ENCODE peak calls at places on chromosomes 6 and 20, in five cellular contexts. K is neural crest cell, T is NCI-H1436, P is T-cell, M is GM13976. F is an unnamed sample.
A peak's percentile ranks its signal among the peaks of the same experiment; 100 is the strongest.

GRCh38 chr6:43781941-43782704 is 12.1 kb downstream of the VEGFA start:
- DNase-seq in K (no peak), T (no peak), P (no peak), M (no peak), F (no peak)

GRCh38 chr20:2468581-2469407 is 1.8 kb downstream of the SNRPB start:
- DNase-seq in K (no peak), T (no peak), P (no peak), M (no peak), F (no peak)

GRCh38 chr6:122553697-122554096 is 56.5 kb upstream of the PKIB start:
- DNase-seq in K (no peak), T (no peak), P (no peak), M (no peak), F (no peak)

GRCh38 chr20:1686151-1686748 is 28.7 kb upstream of the SIRPG start:
- DNase-seq in K (no peak), T (no peak), P (no peak), M (no peak), F (no peak)

GRCh38 chr6:119647309-119647708 is 297.7 kb upstream of the MAN1A1 start:
- DNase-seq in K (no peak), T (no peak), P (no peak), M (no peak), F (no peak)

GRCh38 chr6:107414246-107414645 is 45.1 kb downstream of the PDSS2 start:
- DNase-seq in K (no peak), T (no peak), P (no peak), M (no peak), F (no peak)

GRCh38 chr20:49747707-49748524 is 34.2 kb upstream of the B4GALT5 start:
- DNase-seq in K (no peak), T (no peak), P (no peak), M (no peak), F (no peak)

GRCh38 chr6:75081920-75082319 is 123.9 kb downstream of the COL12A1 start:
- DNase-seq in K (no peak), T (no peak), P (no peak), M (no peak), F (no peak)

GRCh38 chr6:157714153-157714490 is 108.9 kb upstream of the SNX9 start:
- DNase-seq in K (no peak), T (no peak), P (no peak), M (no peak), F (no peak)

GRCh38 chr20:12237772-12238171 is 320.1 kb downstream of the BTBD3 start:
- DNase-seq in K (no peak), T (no peak), P (no peak), M (no peak), F (no peak)

GRCh38 chr20:10179574-10180298 is 38.9 kb upstream of the SNAP25 start:
- DNase-seq in K (peak; percentile 5), T (no peak), P (no peak), M (no peak), F (no peak)

GRCh38 chr20:63260943-63261807 is 6.9 kb upstream of the NKAIN4 start:
- DNase-seq in K (no peak), T (no peak), P (no peak), M (no peak), F (no peak)

GRCh38 chr20:57346477-57346876 is 4.6 kb upstream of the RAE1 start:
- DNase-seq in K (peak; percentile 87), T (peak; percentile 45), P (peak; percentile 66), M (peak; percentile 51), F (peak; percentile 89)

GRCh38 chr6:37576336-37576737 is 76.6 kb upstream of the CCDC167 start:
- DNase-seq in K (no peak), T (no peak), P (no peak), M (no peak), F (peak; percentile 75)

GRCh38 chr6:40543133-40543532 is 44.0 kb downstream of the LRFN2 start:
- DNase-seq in K (no peak), T (no peak), P (no peak), M (no peak), F (peak; percentile 38)

GRCh38 chr6:41695825-41696224 is 39.6 kb downstream of the TFEB start:
- DNase-seq in K (no peak), T (no peak), P (no peak), M (no peak), F (no peak)

GRCh38 chr6:20946037-20946436 is 411.8 kb downstream of the CDKAL1 start:
- DNase-seq in K (no peak), T (no peak), P (no peak), M (peak; percentile 40), F (peak; percentile 21)

GRCh38 chr6:90466191-90466940 is 120.5 kb downstream of the MAP3K7 start:
- DNase-seq in K (no peak), T (no peak), P (no peak), M (no peak), F (peak; percentile 46)

GRCh38 chr20:1881240-1881835 is 13.9 kb upstream of the SIRPA start:
- DNase-seq in K (no peak), T (no peak), P (no peak), M (no peak), F (no peak)

GRCh38 chr6:4616311-4616710 is 159.9 kb upstream of the CDYL start:
- DNase-seq in K (no peak), T (no peak), P (no peak), M (no peak), F (no peak)

GRCh38 chr6:157650261-157650640 is 172.8 kb upstream of the SNX9 start:
- DNase-seq in K (no peak), T (no peak), P (no peak), M (no peak), F (no peak)

GRCh38 chr20:25007491-25008305 is 15.1 kb upstream of the APMAP start:
- DNase-seq in K (no peak), T (no peak), P (no peak), M (no peak), F (no peak)

GRCh38 chr6:8131265-8131897 is 29.0 kb upstream of the EEF1E1 start:
- DNase-seq in K (peak; percentile 72), T (peak; percentile 71), P (peak; percentile 36), M (peak; percentile 37), F (peak; percentile 19)

GRCh38 chr6:89117285-89118108 is at the start of gene SRSF12:
- DNase-seq in K (peak; percentile 62), T (peak; percentile 33), P (peak; percentile 26), M (peak; percentile 89), F (no peak)

GRCh38 chr6:88785478-88785877 is 177.9 kb downstream of the RNGTT start:
- DNase-seq in K (no peak), T (no peak), P (no peak), M (no peak), F (no peak)

GRCh38 chr20:46199198-46199597 is 81.1 kb downstream of the CD40 start:
- DNase-seq in K (no peak), T (no peak), P (peak; percentile 16), M (no peak), F (no peak)